ENCODE peak calls at places on chromosomes 12 and 14, in four cellular contexts. One of them, this sample, is unnamed.

GRCh38 chr14:100176811-100177327 is 17.4 kb upstream of the DEGS2 start:
- DNase-seq in A549: no peak
- DNase-seq in endothelial cell of umbilical vein: no peak
- DNase-seq in GM12878: no peak
- DNase-seq in this sample: no peak

GRCh38 chr12:118330421-118331018 is 42.2 kb downstream of the TAOK3 start:
- DNase-seq in A549: no peak
- DNase-seq in endothelial cell of umbilical vein: peak
- DNase-seq in GM12878: no peak
- DNase-seq in this sample: peak

GRCh38 chr14:74299061-74299545 is 3.6 kb downstream of the ABCD4 start:
- DNase-seq in A549: no peak
- DNase-seq in endothelial cell of umbilical vein: peak
- DNase-seq in GM12878: no peak
- DNase-seq in this sample: no peak

GRCh38 chr12:67239061-67239460 is 30.1 kb upstream of the CAND1 start:
- DNase-seq in A549: peak
- DNase-seq in endothelial cell of umbilical vein: no peak
- DNase-seq in GM12878: no peak
- DNase-seq in this sample: no peak

GRCh38 chr12:64779349-64779974 is 20.3 kb upstream of the GNS start:
- DNase-seq in A549: no peak
- DNase-seq in endothelial cell of umbilical vein: no peak
- DNase-seq in GM12878: no peak
- DNase-seq in this sample: no peak

GRCh38 chr14:64730681-64731080 is 26.5 kb downstream of the PLEKHG3 start:
- DNase-seq in A549: no peak
- DNase-seq in endothelial cell of umbilical vein: no peak
- DNase-seq in GM12878: no peak
- DNase-seq in this sample: no peak

GRCh38 chr12:19764408-19764807 is 325.1 kb downstream of the AEBP2 start:
- DNase-seq in A549: no peak
- DNase-seq in endothelial cell of umbilical vein: peak
- DNase-seq in GM12878: no peak
- DNase-seq in this sample: no peak

GRCh38 chr12:130632582-130633174 is 83.4 kb downstream of the RIMBP2 start:
- DNase-seq in A549: no peak
- DNase-seq in endothelial cell of umbilical vein: no peak
- DNase-seq in GM12878: no peak
- DNase-seq in this sample: no peak

GRCh38 chr12:112752298-112752697 is 39.2 kb upstream of the RPH3A start:
- DNase-seq in A549: no peak
- DNase-seq in endothelial cell of umbilical vein: no peak
- DNase-seq in GM12878: no peak
- DNase-seq in this sample: no peak

GRCh38 chr12:79266511-79267129 is 402.0 kb downstream of the SYT1 start:
- DNase-seq in A549: no peak
- DNase-seq in endothelial cell of umbilical vein: no peak
- DNase-seq in GM12878: no peak
- DNase-seq in this sample: no peak

GRCh38 chr12:9365296-9365695 is 157.1 kb upstream of the PZP start:
- DNase-seq in A549: no peak
- DNase-seq in endothelial cell of umbilical vein: no peak
- DNase-seq in GM12878: no peak
- DNase-seq in this sample: no peak

GRCh38 chr12:9361879-9362326 is 153.7 kb upstream of the PZP start:
- DNase-seq in A549: no peak
- DNase-seq in endothelial cell of umbilical vein: no peak
- DNase-seq in GM12878: peak
- DNase-seq in this sample: no peak

GRCh38 chr12:9363145-9363544 is 154.9 kb upstream of the PZP start:
- DNase-seq in A549: no peak
- DNase-seq in endothelial cell of umbilical vein: no peak
- DNase-seq in GM12878: peak
- DNase-seq in this sample: no peak

GRCh38 chr12:9367201-9367600 is 159.0 kb upstream of the PZP start:
- DNase-seq in A549: no peak
- DNase-seq in endothelial cell of umbilical vein: no peak
- DNase-seq in GM12878: no peak
- DNase-seq in this sample: no peak

DNA sequence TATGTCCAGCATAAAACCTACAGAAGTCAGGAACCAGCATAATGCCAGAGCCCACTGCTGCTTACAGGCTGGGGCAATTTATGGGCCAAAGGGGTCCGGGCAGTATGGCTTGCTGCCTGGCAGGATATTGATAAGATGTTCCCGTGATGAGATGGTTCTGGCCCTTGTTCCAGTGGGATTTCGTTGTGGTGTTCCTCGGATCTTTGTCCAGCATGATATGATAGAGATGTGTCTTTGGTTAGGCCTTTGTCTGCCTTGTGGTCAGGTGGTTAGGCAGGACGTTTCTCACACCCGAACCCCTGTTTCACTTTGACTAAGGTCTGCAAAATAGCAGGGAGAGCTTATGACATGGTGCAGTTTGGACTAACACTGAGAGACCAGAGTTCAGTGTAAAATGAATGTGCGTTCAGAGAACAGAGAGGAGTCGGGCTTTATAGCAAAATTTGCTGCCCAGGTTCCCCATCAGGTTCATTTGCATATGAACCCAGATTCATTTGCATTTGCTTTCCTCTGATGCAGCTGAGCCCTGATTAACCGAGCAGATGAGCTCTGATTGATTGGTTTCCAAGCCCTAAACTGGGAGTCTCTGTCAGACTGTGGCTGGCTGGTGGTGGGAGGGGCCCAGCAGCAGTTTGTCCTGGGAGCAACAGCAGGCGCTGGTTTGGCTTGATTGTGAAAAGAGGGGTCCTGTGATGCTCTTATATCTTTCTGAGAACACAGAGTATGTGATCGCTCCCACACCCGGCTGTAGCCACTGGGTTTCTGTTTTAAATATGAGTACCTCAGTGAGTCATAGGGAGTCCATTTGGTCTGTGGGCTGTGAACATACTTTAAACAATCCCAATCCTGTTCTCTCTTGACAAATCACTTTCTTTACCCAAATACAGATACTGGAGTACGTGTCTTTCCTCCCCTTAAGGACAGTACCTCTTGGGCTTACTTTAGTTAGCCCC is 156.3 kb upstream of the PZP start:
- DNase-seq in A549: no peak
- DNase-seq in endothelial cell of umbilical vein: no peak
- DNase-seq in GM12878: peak
- DNase-seq in this sample: no peak
- TF ChIP-seq POLR2A in A549: no peak
- TF ChIP-seq POLR2A in endothelial cell of umbilical vein: no peak
- TF ChIP-seq POLR2A in GM12878: peak
- TF ChIP-seq POLR2A in this sample: no peak

GRCh38 chr14:90780519-90780918 is 35.7 kb downstream of the TTC7B start:
- DNase-seq in A549: no peak
- DNase-seq in endothelial cell of umbilical vein: no peak
- DNase-seq in GM12878: no peak
- DNase-seq in this sample: no peak
- TF ChIP-seq MYC in A549: no peak
- TF ChIP-seq MYC in endothelial cell of umbilical vein: no peak
- TF ChIP-seq MYC in GM12878: no peak
- TF ChIP-seq MYC in this sample: no peak

GRCh38 chr12:71947645-71948105 is 9.0 kb downstream of the TPH2 start:
- DNase-seq in A549: no peak
- DNase-seq in endothelial cell of umbilical vein: no peak
- DNase-seq in GM12878: no peak
- DNase-seq in this sample: peak
- TF ChIP-seq POLR2A in A549: no peak
- TF ChIP-seq POLR2A in endothelial cell of umbilical vein: no peak
- TF ChIP-seq POLR2A in GM12878: no peak
- TF ChIP-seq POLR2A in this sample: no peak

GRCh38 chr14:55662757-55663156 is 82.8 kb downstream of the KTN1 start:
- DNase-seq in A549: no peak
- DNase-seq in endothelial cell of umbilical vein: no peak
- DNase-seq in GM12878: no peak
- DNase-seq in this sample: no peak

GRCh38 chr14:55665067-55665700 is 85.2 kb downstream of the KTN1 start:
- DNase-seq in A549: no peak
- DNase-seq in endothelial cell of umbilical vein: no peak
- DNase-seq in GM12878: peak
- DNase-seq in this sample: no peak

DNA sequence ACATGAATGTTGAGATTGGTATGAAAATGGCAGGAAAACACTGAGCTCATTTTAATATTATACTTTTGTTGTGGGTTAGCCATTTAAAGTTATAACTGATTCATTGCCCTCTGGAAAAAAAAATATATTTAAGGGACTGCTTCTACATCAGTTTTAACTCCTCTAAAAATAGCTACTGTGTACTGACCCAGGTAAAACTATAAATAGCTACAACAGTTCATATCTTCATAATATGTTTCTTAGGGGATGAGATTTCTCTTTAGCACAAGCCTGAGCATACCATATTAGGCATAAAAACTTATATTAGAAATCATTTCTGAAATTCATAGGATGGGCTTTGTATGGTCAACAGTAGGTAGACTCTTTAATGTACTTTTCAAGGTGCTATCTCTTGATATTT is 81.0 kb downstream of the KTN1 start:
- DNase-seq in A549: no peak
- DNase-seq in endothelial cell of umbilical vein: no peak
- DNase-seq in GM12878: no peak
- DNase-seq in this sample: no peak
- TF ChIP-seq MYC in A549: no peak
- TF ChIP-seq MYC in endothelial cell of umbilical vein: no peak
- TF ChIP-seq MYC in GM12878: no peak
- TF ChIP-seq MYC in this sample: no peak

DNA sequence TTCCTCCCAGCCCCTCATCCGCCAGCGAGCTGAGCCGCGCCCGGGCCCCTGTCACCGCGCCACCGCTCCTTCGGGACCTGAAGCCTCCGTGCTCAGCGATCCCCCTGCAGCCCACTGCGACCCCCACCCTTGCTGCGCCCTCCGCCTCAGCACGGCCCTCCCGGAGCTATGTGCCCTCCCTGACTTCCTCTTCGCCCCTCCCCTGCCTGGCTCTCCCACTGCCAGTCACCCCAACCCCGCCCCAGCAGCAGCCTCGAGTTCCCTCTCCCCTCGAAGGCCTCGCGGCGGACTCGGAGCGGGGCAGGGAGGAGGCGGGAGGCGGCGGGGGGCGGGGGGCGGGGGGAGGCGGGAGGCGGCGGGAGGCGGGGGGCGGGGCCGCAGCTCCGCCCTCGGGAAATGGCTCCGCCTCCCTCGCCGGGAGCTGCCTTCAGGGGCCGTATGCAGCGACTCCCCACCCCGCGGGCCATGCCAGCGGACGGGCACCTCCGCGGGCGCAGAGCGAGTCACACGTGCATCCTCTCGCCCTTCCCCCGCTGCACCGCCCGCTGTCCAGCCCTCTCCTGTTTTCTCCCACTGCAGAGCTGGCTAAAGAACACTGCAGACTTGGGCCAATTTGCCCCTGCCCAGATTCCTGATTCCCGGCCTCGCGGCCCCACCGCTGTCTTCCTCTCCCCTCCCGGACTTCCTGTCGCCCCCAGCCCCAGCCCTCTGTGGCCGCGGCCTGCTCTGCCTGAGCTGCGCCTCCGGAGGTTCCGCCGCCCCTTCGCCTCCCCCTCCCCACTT is 29.1 kb upstream of the ADIPOR2 start:
- DNase-seq in A549: peak
- DNase-seq in endothelial cell of umbilical vein: peak
- DNase-seq in GM12878: peak
- DNase-seq in this sample: peak
- TF ChIP-seq POLR2A in A549: peak
- TF ChIP-seq POLR2A in endothelial cell of umbilical vein: no peak
- TF ChIP-seq POLR2A in GM12878: peak
- TF ChIP-seq POLR2A in this sample: peak

This sample was measured in NB4.